ENCODE peak calls at places on chromosomes 7 and 10, in ten cellular contexts. T is heart left ventricle, O is right cardiac atrium, F is ovary, C is A549, R is gastrocnemius medialis, U is left lung, B is IMR-90, J is lung, L is upper lobe of right lung. Z is an unnamed sample.

GRCh38 chr7:50349963-50350944 is 45.7 kb downstream of the IKZF1 start:
- DNase-seq in T (no peak), O (no peak), F (no peak), C (no peak), R (no peak), U (no peak), B (no peak), J (no peak), L (no peak), Z (peak; percentile 68)

GRCh38 chr7:151780626-151781025 is 96.3 kb downstream of the PRKAG2 start:
- DNase-seq in T (no peak), O (no peak), F (no peak), C (no peak), R (no peak), U (no peak), B (peak; percentile 8), J (no peak), L (no peak), Z (no peak)

GRCh38 chr10:77531441-77532001 is 106.1 kb downstream of the KCNMA1 start:
- DNase-seq in T (no peak), O (peak; percentile 71), F (no peak), C (peak; percentile 82), R (peak; percentile 86), U (peak; percentile 78), B (peak; percentile 92), J (no peak), L (no peak), Z (no peak)

GRCh38 chr10:3781458-3782098 is 3.4 kb downstream of the KLF6 start:
- DNase-seq in T (peak; percentile 84), O (peak; percentile 84), F (no peak), C (no peak), R (peak; percentile 52), U (peak; percentile 90), B (peak; percentile 55), J (no peak), L (peak; percentile 84), Z (no peak)

GRCh38 chr10:80664071-80664680 is 126.5 kb downstream of the SH2D4B start:
- DNase-seq in T (peak; percentile 87), O (peak; percentile 92), F (peak; percentile 67), C (peak; percentile 70), R (peak; percentile 20), U (peak; percentile 90), B (peak; percentile 33), J (peak; percentile 84), L (peak; percentile 86), Z (peak; percentile 54)

GRCh38 chr7:30329706-30330105 is 45.3 kb downstream of the ZNRF2 start:
- DNase-seq in T (no peak), O (no peak), F (no peak), C (no peak), R (no peak), U (no peak), B (no peak), J (no peak), L (no peak), Z (no peak)

GRCh38 chr7:103952408-103952807 is 37.0 kb downstream of the RELN start:
- DNase-seq in T (no peak), O (no peak), F (no peak), C (no peak), R (no peak), U (no peak), B (no peak), J (no peak), L (no peak), Z (no peak)

GRCh38 chr7:49878627-49879026 is 105.2 kb downstream of the VWC2 start:
- DNase-seq in T (no peak), O (no peak), F (no peak), C (no peak), R (no peak), U (no peak), B (no peak), J (no peak), L (no peak), Z (no peak)

GRCh38 chr7:15130666-15131541 is 228.4 kb upstream of the DGKB start:
- DNase-seq in T (no peak), O (no peak), F (no peak), C (peak; percentile 6), R (no peak), U (no peak), B (peak; percentile 58), J (no peak), L (no peak), Z (no peak)

GRCh38 chr7:26006421-26006820 is 145.6 kb upstream of the NFE2L3 start:
- DNase-seq in T (no peak), O (no peak), F (no peak), C (no peak), R (no peak), U (no peak), B (no peak), J (no peak), L (no peak), Z (no peak)

GRCh38 chr7:87876040-87876758 is at the start of the genes DBF4 and SLC25A40:
- DNase-seq in T (peak; percentile 97), O (peak; percentile 98), F (peak; percentile 93), C (peak; percentile 96), R (peak; percentile 92), U (peak; percentile 100), B (peak; percentile 89), J (peak; percentile 97), L (peak; percentile 99), Z (peak; percentile 93)

GRCh38 chr7:118575393-118575948 is 351.0 kb downstream of the ANKRD7 start:
- DNase-seq in T (no peak), O (peak; percentile 9), F (no peak), C (no peak), R (no peak), U (no peak), B (no peak), J (no peak), L (no peak), Z (no peak)

GRCh38 chr10:115402690-115403089 is 309.5 kb downstream of the ATRNL1 start:
- DNase-seq in T (no peak), O (no peak), F (no peak), C (no peak), R (no peak), U (no peak), B (peak; percentile 30), J (no peak), L (no peak), Z (no peak)

GRCh38 chr7:108252177-108252576 is 122.0 kb upstream of the LAMB4 start:
- DNase-seq in T (no peak), O (no peak), F (no peak), C (no peak), R (no peak), U (no peak), B (no peak), J (no peak), L (no peak), Z (no peak)

GRCh38 chr10:58513189-58514101 is 773 bp downstream of the BICC1 start:
- DNase-seq in T (peak; percentile 71), O (peak; percentile 86), F (peak; percentile 84), C (peak; percentile 87), R (peak; percentile 81), U (peak; percentile 83), B (peak; percentile 84), J (peak; percentile 44), L (peak; percentile 65), Z (no peak)

GRCh38 chr10:119221201-119221600 is 13.8 kb downstream of the GRK5 start:
- DNase-seq in T (no peak), O (no peak), F (no peak), C (no peak), R (no peak), U (no peak), B (peak; percentile 82), J (no peak), L (no peak), Z (no peak)
- H3K4me1 ChIP-seq in T (peaks cover 61% of the 10 kb centered on the region), O (peaks cover 29% of the 10 kb centered on the region), F (peaks cover 31% of the 10 kb centered on the region), C (peaks cover 17% of the 10 kb centered on the region), R (peaks cover 7% of the 10 kb centered on the region), U (peaks cover 36% of the 10 kb centered on the region), B (peaks cover 49% of the 10 kb centered on the region), J (peaks cover 11% of the 10 kb centered on the region), L (peaks cover 72% of the 10 kb centered on the region), Z (peaks cover 11% of the 10 kb centered on the region)

DNA sequence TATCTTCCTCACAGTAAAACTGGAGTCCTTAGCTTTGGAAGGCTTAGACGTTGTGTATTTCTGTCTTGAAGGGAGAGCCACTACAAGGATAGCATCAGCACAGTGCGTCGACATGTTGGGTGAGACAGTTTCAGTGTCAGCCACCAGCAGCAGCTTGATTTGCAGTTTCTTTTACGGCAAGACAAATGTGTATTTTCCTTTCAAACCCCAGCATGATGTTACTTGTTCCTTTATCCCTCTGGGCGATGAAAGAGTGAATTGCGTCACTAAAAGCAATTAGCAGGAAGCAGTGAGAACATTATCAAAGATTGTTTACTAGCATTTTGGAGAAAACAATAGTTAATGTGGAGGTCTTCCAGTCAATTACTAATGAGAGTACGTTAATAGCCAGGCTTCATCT is 156.9 kb upstream of the AOAH start:
- DNase-seq in T (no peak), O (no peak), F (no peak), C (no peak), R (no peak), U (no peak), B (no peak), J (no peak), L (no peak), Z (no peak)
- H3K27ac ChIP-seq in T (no peak overlapping the region), O (no peak overlapping the region), F (no peak overlapping the region), C (no peak overlapping the region), R (no peak overlapping the region), U (no peak overlapping the region), B (no peak overlapping the region), J (no peak overlapping the region), L (no peak overlapping the region), Z (no peak overlapping the region)

GRCh38 chr7:23615331-23615730 is 18.1 kb downstream of the CCDC126 start:
- DNase-seq in T (no peak), O (peak; percentile 47), F (no peak), C (no peak), R (no peak), U (no peak), B (peak; percentile 34), J (no peak), L (no peak), Z (no peak)
- H3K9me3 ChIP-seq in T (no peaks in the 10 kb centered on the region), O (no peaks in the 10 kb centered on the region), F (no peaks in the 10 kb centered on the region), C (peaks cover 21% of the 10 kb centered on the region), R (peaks cover 3% of the 10 kb centered on the region), U (no peaks in the 10 kb centered on the region), B (peaks cover 6% of the 10 kb centered on the region), J (no peaks in the 10 kb centered on the region), L (peaks cover 5% of the 10 kb centered on the region), Z (no peaks in the 10 kb centered on the region)

GRCh38 chr10:119705434-119705831 is 20.4 kb upstream of the INPP5F start:
- DNase-seq in T (no peak), O (no peak), F (no peak), C (no peak), R (no peak), U (no peak), B (no peak), J (no peak), L (no peak), Z (no peak)

GRCh38 chr10:119700321-119700954 is 25.4 kb upstream of the INPP5F start:
- DNase-seq in T (no peak), O (no peak), F (no peak), C (no peak), R (no peak), U (no peak), B (no peak), J (no peak), L (no peak), Z (no peak)

GRCh38 chr10:119703903-119704508 is 21.8 kb upstream of the INPP5F start:
- DNase-seq in T (no peak), O (no peak), F (no peak), C (no peak), R (no peak), U (no peak), B (no peak), J (no peak), L (no peak), Z (no peak)

GRCh38 chr10:119702482-119703041 is 23.3 kb upstream of the INPP5F start:
- DNase-seq in T (no peak), O (no peak), F (no peak), C (no peak), R (no peak), U (no peak), B (no peak), J (no peak), L (no peak), Z (no peak)

GRCh38 chr10:119701861-119702260 is 24.0 kb upstream of the INPP5F start:
- DNase-seq in T (no peak), O (no peak), F (no peak), C (no peak), R (no peak), U (no peak), B (peak; percentile 48), J (no peak), L (no peak), Z (no peak)
- H3K4me1 ChIP-seq in T (no peaks in the 10 kb centered on the region), O (no peaks in the 10 kb centered on the region), F (no peaks in the 10 kb centered on the region), C (peaks cover 6% of the 10 kb centered on the region), R (no peaks in the 10 kb centered on the region), U (peaks cover 4% of the 10 kb centered on the region), B (peaks cover 3% of the 10 kb centered on the region), J (no peaks in the 10 kb centered on the region), L (no peaks in the 10 kb centered on the region), Z (no peaks in the 10 kb centered on the region)

Z was measured in naive thymus-derived CD4-positive, alpha-beta T cell.